ENCODE peak calls at places on chromosome 21, in ten cellular contexts. S, C, T, W, F, N, H, Q, M and X are unnamed samples.

GRCh38 chr21:44878053-44878982 is 4.8 kb upstream of the PTTG1IP start:
- DNase-seq in S (no peak), C (no peak), T (no peak), W (no peak), F (no peak), N (no peak), H (no peak), Q (no peak), M (no peak), X (no peak)

GRCh38 chr21:14531927-14532326 is 14.2 kb downstream of the SAMSN1 start:
- DNase-seq in S (no peak), C (no peak), T (no peak), W (no peak), F (no peak), N (no peak), H (no peak), Q (no peak), M (no peak), X (no peak)

GRCh38 chr21:33206771-33207290 is 22.9 kb upstream of the IFNAR2 start:
- DNase-seq in S (no peak), C (no peak), T (no peak), W (no peak), F (no peak), N (no peak), H (no peak), Q (no peak), M (no peak), X (no peak)

GRCh38 chr21:45224189-45224938 is 63.3 kb downstream of the POFUT2 start:
- DNase-seq in S (peak), C (peak), T (peak), W (no peak), F (no peak), N (no peak), H (no peak), Q (no peak), M (peak), X (no peak)

GRCh38 chr21:34647552-34647951 is 21.2 kb upstream of the CLIC6 start:
- DNase-seq in S (no peak), C (no peak), T (no peak), W (peak), F (no peak), N (no peak), H (no peak), Q (no peak), M (no peak), X (no peak)

GRCh38 chr21:33848252-33848953 is 67.2 kb downstream of the ATP5PO start:
- DNase-seq in S (no peak), C (no peak), T (no peak), W (no peak), F (no peak), N (no peak), H (peak), Q (peak), M (no peak), X (no peak)

GRCh38 chr21:17797967-17798366 is 21.2 kb downstream of the C21orf91 start:
- DNase-seq in S (no peak), C (no peak), T (no peak), W (no peak), F (no peak), N (no peak), H (no peak), Q (no peak), M (no peak), X (no peak)

GRCh38 chr21:44817914-44818635 is at the start of gene SUMO3:
- DNase-seq in S (peak), C (peak), T (peak), W (peak), F (peak), N (no peak), H (peak), Q (peak), M (peak), X (no peak)

GRCh38 chr21:35212393-35213127 is 163.5 kb upstream of the RUNX1 start:
- DNase-seq in S (no peak), C (peak), T (no peak), W (no peak), F (peak), N (no peak), H (no peak), Q (no peak), M (no peak), X (no peak)

GRCh38 chr21:42123509-42123908 is 52.4 kb downstream of the UMODL1 start:
- DNase-seq in S (no peak), C (no peak), T (no peak), W (no peak), F (no peak), N (no peak), H (no peak), Q (no peak), M (no peak), X (no peak)

GRCh38 chr21:42124826-42125570 is 53.9 kb downstream of the UMODL1 start:
- DNase-seq in S (no peak), C (no peak), T (no peak), W (no peak), F (no peak), N (no peak), H (no peak), Q (no peak), M (no peak), X (no peak)

GRCh38 chr21:42124081-42124480 is 53.0 kb downstream of the UMODL1 start:
- DNase-seq in S (no peak), C (no peak), T (no peak), W (no peak), F (no peak), N (no peak), H (no peak), Q (no peak), M (no peak), X (no peak)

GRCh38 chr21:42127164-42128125 is 56.3 kb downstream of the UMODL1 start:
- DNase-seq in S (no peak), C (no peak), T (no peak), W (no peak), F (no peak), N (no peak), H (peak), Q (no peak), M (no peak), X (no peak)

GRCh38 chr21:42125571-42126544 is 54.7 kb downstream of the UMODL1 start:
- DNase-seq in S (no peak), C (peak), T (no peak), W (no peak), F (no peak), N (no peak), H (peak), Q (no peak), M (peak), X (no peak)
- TF ChIP-seq CTCF in S (no peak), C (no peak), T (no peak), W (no peak), F (no peak), N (peak), H (peak), Q (peak), M (peak), X (peak)

DNA sequence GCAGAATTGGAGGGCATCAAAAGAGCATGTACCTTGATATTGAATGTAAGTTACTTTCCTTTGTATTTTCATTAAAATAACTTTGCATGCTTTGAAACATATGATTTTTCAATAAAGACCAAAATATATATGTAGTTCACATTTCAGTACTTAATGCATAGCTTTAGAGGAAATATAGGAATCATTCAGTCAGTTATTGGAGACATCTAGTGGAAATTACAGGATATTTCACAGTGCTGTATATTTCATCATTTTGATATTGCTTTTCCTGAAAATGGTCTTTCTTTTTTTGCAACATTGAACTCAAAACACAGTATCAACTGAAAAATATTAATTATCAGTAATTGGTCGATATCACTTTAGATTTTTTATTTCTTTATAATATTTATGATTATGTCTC is 375.8 kb downstream of the NCAM2 start:
- DNase-seq in S (no peak), C (no peak), T (no peak), W (no peak), F (no peak), N (no peak), H (no peak), Q (no peak), M (no peak), X (no peak)
- TF ChIP-seq CTCF in S (no peak), C (no peak), T (no peak), W (no peak), F (no peak), N (no peak), H (no peak), Q (peak), M (peak), X (peak)

GRCh38 chr21:43640437-43640836 is 18.9 kb downstream of the HSF2BP start:
- DNase-seq in S (no peak), C (no peak), T (no peak), W (no peak), F (no peak), N (no peak), H (no peak), Q (no peak), M (no peak), X (no peak)
- TF ChIP-seq CTCF in S (no peak), C (no peak), T (no peak), W (no peak), F (no peak), N (no peak), H (no peak), Q (no peak), M (no peak), X (no peak)

GRCh38 chr21:38968887-38969543 is 163.3 kb downstream of the ETS2 start:
- DNase-seq in S (no peak), C (no peak), T (no peak), W (no peak), F (no peak), N (no peak), H (no peak), Q (no peak), M (no peak), X (no peak)
- TF ChIP-seq CTCF in S (no peak), C (no peak), T (no peak), W (no peak), F (no peak), N (no peak), H (no peak), Q (no peak), M (no peak), X (no peak)

DNA sequence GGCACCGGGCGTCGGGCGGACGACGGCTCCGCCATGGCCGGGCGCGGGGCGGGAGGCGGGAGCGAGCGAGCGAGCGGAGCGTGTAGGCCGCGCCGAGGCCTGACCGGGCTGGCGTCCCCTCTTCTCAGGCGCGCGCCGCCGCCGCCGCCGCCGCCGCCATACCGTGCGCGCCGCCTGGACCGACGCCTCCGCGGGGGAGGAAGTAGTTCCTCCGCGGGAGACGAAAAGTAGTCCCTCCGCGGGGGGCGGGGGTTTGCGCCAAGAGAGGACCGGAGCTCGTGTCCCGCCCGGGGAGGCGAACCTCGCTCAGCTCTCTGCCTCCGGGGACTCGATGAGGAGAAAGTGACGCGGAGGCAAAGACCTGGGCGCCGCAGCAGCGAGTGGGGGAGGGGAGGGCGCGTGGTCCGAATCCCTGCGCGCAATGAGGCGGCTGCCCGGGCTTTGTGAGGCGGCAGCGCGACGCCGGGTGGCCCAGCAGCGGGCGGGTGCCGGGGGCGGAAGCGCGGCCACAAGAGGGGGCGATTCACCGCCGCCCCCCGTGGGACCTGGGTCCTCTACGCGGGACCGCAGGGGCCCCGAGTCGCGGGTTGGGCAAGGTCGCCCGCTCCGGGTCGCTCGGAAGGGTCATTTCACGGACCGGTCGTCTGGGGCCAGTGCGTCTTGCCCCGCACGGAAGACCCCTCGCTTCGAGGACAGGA is at the start of gene BRWD1:
- DNase-seq in S (peak), C (peak), T (peak), W (peak), F (peak), N (no peak), H (peak), Q (peak), M (peak), X (peak)
- TF ChIP-seq CTCF in S (peak), C (no peak), T (peak), W (no peak), F (peak), N (peak), H (no peak), Q (no peak), M (no peak), X (no peak)

GRCh38 chr21:46634427-46634826 is 1.0 kb upstream of the PRMT2 start:
- DNase-seq in S (no peak), C (no peak), T (no peak), W (no peak), F (no peak), N (no peak), H (no peak), Q (no peak), M (no peak), X (no peak)

GRCh38 chr21:46635324-46636180 is at the start of gene PRMT2:
- DNase-seq in S (peak), C (peak), T (peak), W (peak), F (peak), N (peak), H (peak), Q (peak), M (peak), X (peak)

GRCh38 chr21:46636181-46636512 is 673 bp downstream of the PRMT2 start:
- DNase-seq in S (no peak), C (no peak), T (no peak), W (no peak), F (no peak), N (no peak), H (no peak), Q (no peak), M (no peak), X (no peak)

GRCh38 chr21:46633561-46633960 is 1.9 kb upstream of the PRMT2 start:
- DNase-seq in S (no peak), C (no peak), T (no peak), W (no peak), F (no peak), N (no peak), H (no peak), Q (no peak), M (no peak), X (no peak)

GRCh38 chr21:46634966-46635323 is 529 bp upstream of the PRMT2 start:
- DNase-seq in S (peak), C (peak), T (no peak), W (no peak), F (peak), N (peak), H (peak), Q (peak), M (peak), X (peak)
- TF ChIP-seq CTCF in S (no peak), C (peak), T (no peak), W (no peak), F (peak), N (peak), H (no peak), Q (no peak), M (peak), X (peak)

GRCh38 chr21:37546949-37547614 is 180.5 kb downstream of the DYRK1A start:
- DNase-seq in S (no peak), C (peak), T (no peak), W (peak), F (no peak), N (no peak), H (no peak), Q (no peak), M (no peak), X (no peak)

GRCh38 chr21:37548521-37548981 is 182.0 kb downstream of the DYRK1A start:
- DNase-seq in S (no peak), C (no peak), T (no peak), W (peak), F (no peak), N (no peak), H (no peak), Q (no peak), M (no peak), X (no peak)

GRCh38 chr21:37542512-37542911 is 175.9 kb downstream of the DYRK1A start:
- DNase-seq in S (no peak), C (no peak), T (no peak), W (no peak), F (no peak), N (no peak), H (no peak), Q (no peak), M (no peak), X (no peak)

GRCh38 chr21:37547615-37547975 is 181.0 kb downstream of the DYRK1A start:
- DNase-seq in S (no peak), C (no peak), T (no peak), W (peak), F (no peak), N (no peak), H (no peak), Q (no peak), M (no peak), X (no peak)

GRCh38 chr21:37546299-37546908 is 179.8 kb downstream of the DYRK1A start:
- DNase-seq in S (no peak), C (no peak), T (no peak), W (peak), F (no peak), N (no peak), H (no peak), Q (no peak), M (no peak), X (no peak)
- TF ChIP-seq CTCF in S (no peak), C (no peak), T (no peak), W (no peak), F (no peak), N (no peak), H (no peak), Q (no peak), M (no peak), X (no peak)

GRCh38 chr21:46540087-46540710 is 64.7 kb downstream of the S100B start:
- DNase-seq in S (no peak), C (no peak), T (no peak), W (peak), F (no peak), N (no peak), H (peak), Q (no peak), M (no peak), X (no peak)

GRCh38 chr21:46544824-46545223 is 60.1 kb downstream of the S100B start:
- DNase-seq in S (no peak), C (no peak), T (no peak), W (no peak), F (no peak), N (no peak), H (no peak), Q (no peak), M (no peak), X (no peak)

GRCh38 chr21:46544003-46544402 is 60.9 kb downstream of the S100B start:
- DNase-seq in S (no peak), C (no peak), T (no peak), W (no peak), F (no peak), N (no peak), H (no peak), Q (no peak), M (no peak), X (no peak)

GRCh38 chr21:46543306-46543705 is 61.6 kb downstream of the S100B start:
- DNase-seq in S (no peak), C (no peak), T (no peak), W (no peak), F (no peak), N (no peak), H (no peak), Q (no peak), M (no peak), X (no peak)

GRCh38 chr21:46542588-46543092 is 62.2 kb downstream of the S100B start:
- DNase-seq in S (no peak), C (no peak), T (no peak), W (peak), F (no peak), N (no peak), H (no peak), Q (no peak), M (no peak), X (no peak)
- TF ChIP-seq CTCF in S (no peak), C (no peak), T (no peak), W (no peak), F (no peak), N (no peak), H (no peak), Q (no peak), M (no peak), X (no peak)